ENCODE peak calls at places on chromosomes 6 and 20, in eight cellular contexts. E is glutamatergic neuron; S is activated T-helper 1 cell treated with anti-CD3 and anti-CD28 coated beads, Interleukin-2, amount 50 U/mL, for 16 hours; C is AG20443; M is activated CD4-positive, alpha-beta T cell treated with anti-CD3 and anti-CD28 coated beads, Interleukin-2, amount 50 U/mL, for 4 hours; V is lower leg skin; F is left ventricle myocardium superior; J is fibroblast of pulmonary artery. O is an unnamed sample.
A peak's percentile ranks its signal among the peaks of the same experiment; 100 is the strongest.

GRCh38 chr6:105896052-105896820 is 189.9 kb upstream of the PRDM1 start:
- DNase-seq in E (no peak), F (no peak), C (no peak), S (no peak), V (no peak), M (no peak), J (no peak), O (no peak)

GRCh38 chr6:95133578-95133977 is 443.8 kb upstream of the MANEA start:
- DNase-seq in C (no peak), S (no peak), J (no peak), F (no peak), E (no peak), V (no peak), M (no peak), O (no peak)

GRCh38 chr6:149278996-149279395 is 38.5 kb upstream of the TAB2 start:
- DNase-seq in S (no peak), M (no peak), C (no peak), J (no peak), V (no peak), F (no peak), E (no peak), O (no peak)

GRCh38 chr6:134663800-134664535 is 285.9 kb downstream of the ALDH8A1 start:
- DNase-seq in V (no peak), J (peak; percentile 12), C (no peak), E (no peak), F (no peak), M (no peak), S (no peak), O (no peak)

GRCh38 chr6:38867726-38868125 is 152.6 kb downstream of the DNAH8 start:
- DNase-seq in E (no peak), S (no peak), V (no peak), C (no peak), J (no peak), F (no peak), M (no peak), O (no peak)

GRCh38 chr6:147503587-147503986 is 4.9 kb upstream of the SAMD5 start:
- DNase-seq in M (no peak), C (no peak), E (no peak), F (no peak), V (no peak), J (no peak), S (no peak), O (no peak)

GRCh38 chr20:23526850-23527249 is 35.9 kb downstream of the CST8 start:
- DNase-seq in F (no peak), E (no peak), V (no peak), M (no peak), J (no peak), S (no peak), C (no peak), O (no peak)

GRCh38 chr6:14130431-14131075 is 13.0 kb downstream of the CD83 start:
- DNase-seq in C (no peak), S (no peak), E (no peak), M (no peak), J (no peak), F (no peak), V (no peak), O (no peak)

GRCh38 chr6:91299544-91300491 is 712.9 kb upstream of the MAP3K7 start:
- DNase-seq in F (peak; percentile 29), E (no peak), M (no peak), J (peak; percentile 1), S (no peak), V (no peak), C (no peak), O (no peak)

GRCh38 chr6:33803571-33804053 is at the start of gene MLN:
- DNase-seq in J (no peak), M (no peak), F (no peak), S (no peak), C (no peak), V (no peak), E (no peak), O (no peak)

GRCh38 chr6:4397307-4397706 is 261.9 kb upstream of the ECI2 start:
- DNase-seq in S (no peak), E (no peak), F (peak; percentile 60), J (no peak), C (no peak), M (no peak), V (no peak), O (no peak)

GRCh38 chr20:35008411-35009342 is 53.0 kb downstream of the MYH7B start:
- DNase-seq in J (peak; percentile 26), M (no peak), C (peak; percentile 82), E (no peak), S (no peak), F (peak; percentile 44), V (peak; percentile 91), O (peak; percentile 18)

GRCh38 chr6:106754215-106754614 is 124.8 kb downstream of the QRSL1 start:
- DNase-seq in V (no peak), J (no peak), M (no peak), E (no peak), F (no peak), C (no peak), S (no peak), O (no peak)

GRCh38 chr20:32205502-32206382 is 1.8 kb downstream of the PLAGL2 start:
- DNase-seq in V (no peak), F (no peak), S (no peak), C (no peak), J (peak; percentile 48), M (no peak), E (no peak), O (no peak)

GRCh38 chr20:17917832-17918618 is 50.6 kb downstream of the SNX5 start:
- DNase-seq in S (no peak), M (no peak), E (no peak), C (no peak), J (no peak), F (no peak), V (no peak), O (no peak)

GRCh38 chr20:48612335-48612734 is 215.5 kb downstream of the PREX1 start:
- DNase-seq in M (no peak), E (no peak), F (no peak), V (peak; percentile 45), J (no peak), S (no peak), C (no peak), O (no peak)

GRCh38 chr6:24426729-24427446 is 24.2 kb downstream of the MRS2 start:
- DNase-seq in F (no peak), V (no peak), M (no peak), J (no peak), S (no peak), C (no peak), E (no peak), O (no peak)

GRCh38 chr20:23782366-23782983 is 31.7 kb upstream of the CST1 start:
- DNase-seq in F (no peak), V (no peak), M (no peak), E (peak; percentile 65), J (peak; percentile 35), S (no peak), C (peak; percentile 52), O (no peak)

GRCh38 chr6:63527658-63528514 is 44.4 kb upstream of the LOC128125822 start:
- DNase-seq in C (peak; percentile 82), S (no peak), E (no peak), M (no peak), V (no peak), J (peak; percentile 92), F (no peak), O (peak; percentile 69)

GRCh38 chr6:44275749-44276648 is 5.7 kb downstream of the TMEM151B start:
- DNase-seq in C (peak; percentile 65), M (no peak), J (no peak), E (no peak), S (no peak), V (no peak), F (peak; percentile 49), O (no peak)